ENCODE peak calls at places on chromosomes 3 and 15, in seven cellular contexts. A, S, K, L, M, X and J are unnamed samples.

GRCh38 chr15:71530116-71530515 is 280.2 kb upstream of the NR2E3 start:
- DNase-seq in A (no peak), L (no peak), M (no peak), K (no peak), X (no peak), S (no peak), J (no peak)

GRCh38 chr15:87609909-87610308 is 646.6 kb downstream of the NTRK3 start:
- DNase-seq in K (no peak), M (no peak), S (no peak), A (no peak), L (no peak), X (no peak), J (no peak)

GRCh38 chr15:82666606-82667005 is 19.4 kb upstream of the CPEB1 start:
- DNase-seq in K (no peak), M (no peak), L (no peak), S (no peak), A (no peak), X (no peak), J (no peak)

GRCh38 chr3:157438371-157438735 is 1.7 kb downstream of the PTX3 start:
- DNase-seq in X (no peak), S (no peak), A (no peak), M (no peak), L (no peak), K (no peak), J (no peak)

GRCh38 chr3:197132916-197133530 is 103.4 kb upstream of the MELTF start:
- DNase-seq in K (no peak), L (no peak), A (no peak), X (no peak), M (no peak), S (no peak), J (no peak)

GRCh38 chr15:99454941-99455795 is 110.6 kb upstream of the MEF2A start:
- DNase-seq in A (no peak), K (peak; percentile 55), X (peak; percentile 87), S (peak; percentile 81), L (peak; percentile 99), M (peak; percentile 89), J (peak; percentile 94)

GRCh38 chr3:122377975-122378374 is 5.1 kb downstream of the MIX23 start:
- DNase-seq in L (no peak), X (no peak), M (no peak), S (no peak), A (no peak), K (no peak), J (no peak)

GRCh38 chr3:177459397-177459796 is 262.1 kb upstream of the TBL1XR1 start:
- DNase-seq in M (no peak), K (no peak), L (no peak), A (no peak), S (no peak), X (no peak), J (peak; percentile 58)

GRCh38 chr15:31758126-31758525 is 272.2 kb upstream of the CHRNA7 start:
- DNase-seq in M (no peak), L (no peak), S (peak; percentile 75), A (no peak), X (no peak), K (peak; percentile 73), J (peak; percentile 37)

GRCh38 chr15:49131403-49131802 is 24.0 kb downstream of the COPS2 start:
- DNase-seq in M (no peak), L (no peak), X (no peak), A (no peak), K (no peak), S (no peak), J (no peak)

GRCh38 chr15:56320316-56320715 is 44.9 kb upstream of the TEX9 start:
- DNase-seq in S (no peak), K (no peak), X (no peak), L (no peak), M (no peak), A (no peak), J (no peak)

GRCh38 chr3:106827515-106828213 is 549.6 kb upstream of the CCDC54 start:
- DNase-seq in L (no peak), K (no peak), M (no peak), A (no peak), X (no peak), S (no peak), J (peak; percentile 73)

GRCh38 chr3:127438371-127438770 is 150.5 kb upstream of the PRR20G start:
- DNase-seq in M (peak; percentile 27), L (no peak), X (no peak), A (no peak), S (no peak), K (no peak), J (no peak)

GRCh38 chr15:70065006-70065722 is 32.6 kb downstream of the TLE3 start:
- DNase-seq in S (no peak), K (peak; percentile 86), A (no peak), X (no peak), L (peak; percentile 34), M (no peak), J (no peak)

GRCh38 chr15:79923068-79923514 is 26.3 kb upstream of the MTHFS start:
- DNase-seq in M (peak; percentile 84), S (peak; percentile 81), L (peak; percentile 94), X (peak; percentile 50), K (peak; percentile 62), A (peak; percentile 82), J (peak; percentile 29)

GRCh38 chr3:100261481-100261903 is 700 bp downstream of the TBC1D23 start:
- DNase-seq in M (no peak), A (no peak), X (no peak), S (peak; percentile 11), K (no peak), L (no peak), J (no peak)

GRCh38 chr3:18725668-18726407 is 300.7 kb upstream of the SATB1 start:
- DNase-seq in S (peak; percentile 7), A (no peak), K (no peak), X (no peak), M (no peak), L (no peak), J (peak; percentile 28)

GRCh38 chr3:188082040-188082439 is 71.9 kb upstream of the LPP start:
- DNase-seq in K (no peak), S (no peak), L (no peak), X (no peak), M (no peak), A (no peak), J (no peak)

GRCh38 chr3:152516195-152516594 is 247.5 kb downstream of the MBNL1 start:
- DNase-seq in L (no peak), X (no peak), S (no peak), M (no peak), A (no peak), K (no peak), J (no peak)

GRCh38 chr3:194135806-194136518 is at the start of gene HES1:
- DNase-seq in X (peak; percentile 93), A (peak; percentile 94), K (peak; percentile 96), L (peak; percentile 100), M (peak; percentile 98), S (peak; percentile 95), J (peak; percentile 93)

GRCh38 chr15:47820047-47820779 is 102.9 kb downstream of the SEMA6D start:
- DNase-seq in M (no peak), A (no peak), K (no peak), S (no peak), X (no peak), L (no peak), J (peak; percentile 85)

GRCh38 chr3:65854606-65855304 is 184.0 kb downstream of the MAGI1 start:
- DNase-seq in L (no peak), A (no peak), S (no peak), K (no peak), M (no peak), X (no peak), J (peak; percentile 25)

GRCh38 chr15:68618339-68619302 is 39.8 kb downstream of the CORO2B start:
- DNase-seq in M (no peak), L (peak; percentile 95), S (peak; percentile 29), A (no peak), X (no peak), K (no peak), J (peak; percentile 67)

GRCh38 chr3:134748698-134749097 is 46.4 kb upstream of the EPHB1 start:
- DNase-seq in A (no peak), X (no peak), S (no peak), K (no peak), L (no peak), M (no peak), J (no peak)

GRCh38 chr15:89514186-89514585 is 17.8 kb upstream of the RHCG start:
- DNase-seq in M (no peak), K (no peak), X (no peak), S (no peak), A (no peak), L (no peak), J (peak; percentile 58)

GRCh38 chr3:16831846-16832245 is 52.9 kb upstream of the PLCL2 start:
- DNase-seq in M (no peak), X (no peak), A (no peak), L (no peak), K (no peak), S (no peak), J (no peak)

GRCh38 chr3:187889601-187890404 is 144.5 kb upstream of the BCL6 start:
- DNase-seq in S (peak; percentile 67), K (no peak), X (peak; percentile 30), M (peak; percentile 77), L (no peak), A (no peak), J (no peak)

DNA sequence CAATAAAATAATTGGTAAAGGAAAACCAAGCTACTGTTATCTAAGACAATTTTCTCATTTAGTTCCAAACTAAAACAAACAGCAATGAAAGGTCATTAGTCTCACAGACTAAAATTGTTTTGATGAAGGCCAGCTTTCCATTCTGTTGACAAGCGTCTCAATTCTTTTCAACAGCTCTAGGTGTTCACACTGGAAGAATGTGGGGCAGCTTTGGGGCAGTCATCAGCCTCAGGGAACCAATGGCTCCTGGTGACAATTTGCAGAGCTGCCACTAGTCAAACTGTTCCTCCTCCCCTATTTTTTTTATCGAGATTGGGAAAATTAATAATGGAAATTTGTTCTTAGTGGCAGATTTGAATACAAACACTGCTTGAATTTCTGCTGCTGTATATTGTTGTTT is 104.2 kb downstream of the MEIS2 start:
- DNase-seq in S (no peak), K (no peak), M (no peak), X (no peak), L (no peak), A (no peak), J (no peak)
- TF ChIP-seq CTCF in S (no peak), K (no peak), M (no peak), X (no peak), L (no peak), A (no peak), J (no peak)

DNA sequence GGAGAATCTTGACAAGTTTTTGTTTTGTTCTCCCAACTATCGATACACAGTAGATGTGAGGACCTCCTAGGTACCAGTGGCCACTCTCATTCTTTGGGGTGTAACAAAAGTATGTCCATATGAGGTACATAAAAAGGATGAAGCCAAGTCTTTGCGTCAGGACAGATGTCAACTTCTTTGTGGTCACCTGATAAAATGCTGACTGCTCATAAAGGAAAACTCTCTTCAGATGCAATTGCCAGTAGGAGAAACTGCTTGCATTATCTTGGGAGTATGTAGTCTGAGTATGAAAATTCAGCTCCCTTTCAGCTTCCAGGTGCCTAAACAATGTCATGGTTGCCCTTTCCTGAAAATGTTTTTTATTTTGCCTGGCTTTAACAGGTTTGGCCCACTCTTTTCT is 123.8 kb upstream of the GOLIM4 start:
- DNase-seq in X (no peak), K (no peak), A (no peak), L (no peak), S (no peak), M (no peak), J (no peak)
- H3K4me3 ChIP-seq in X (no peak overlapping the region), K (no peak overlapping the region), A (no peak overlapping the region), L (no peak overlapping the region), S (no peak overlapping the region), M (no peak overlapping the region), J (no peak overlapping the region)

GRCh38 chr3:10389341-10389740 is 68.4 kb upstream of the SEC13 start:
- DNase-seq in K (no peak), L (no peak), X (no peak), A (no peak), S (no peak), M (no peak), J (no peak)
- H3K36me3 ChIP-seq in K (no peaks in the 10 kb centered on the region), L (no peaks in the 10 kb centered on the region), X (no peaks in the 10 kb centered on the region), A (no peaks in the 10 kb centered on the region), S (no peaks in the 10 kb centered on the region), M (no peaks in the 10 kb centered on the region), J (no peaks in the 10 kb centered on the region)

GRCh38 chr3:120420855-120421570 is 29.8 kb downstream of the FSTL1 start:
- DNase-seq in L (no peak), M (peak; percentile 85), X (no peak), A (no peak), K (no peak), S (peak; percentile 69), J (peak; percentile 12)
- TF ChIP-seq CTCF in L (peak; percentile 22), M (peak; percentile 53), X (peak; percentile 27), A (no peak), K (no peak), S (no peak), J (peak; percentile 6)